ENCODE peak calls at places on chromosome 20, in five cellular contexts. Q is Caco-2; V is stimulated activated CD8-positive, alpha-beta memory T cell treated with anti-CD3 and anti-CD28 coated beads, Interleukin-2, amount 100 ng/mL, for 48 hours; O is stimulated activated CD4-positive, alpha-beta T cell treated with anti-CD3 and anti-CD28 coated beads, Interleukin-12 subunit alpha, Interleukin-12 subunit beta, amount 100 ng/mL, for 4 hours; K is head of caudate nucleus. R is an unnamed sample.

GRCh38 chr20:32535316-32535952 is 49.7 kb downstream of the NOL4L start:
- DNase-seq in Q (no peak), V (no peak), O (no peak), K (no peak), R (no peak)

GRCh38 chr20:62281161-62281933 is 21.4 kb upstream of the ADRM1 start:
- DNase-seq in Q (no peak), V (no peak), O (no peak), K (no peak), R (no peak)

GRCh38 chr20:63097336-63097831 is 90.6 kb upstream of the BHLHE23 start:
- DNase-seq in Q (no peak), V (no peak), O (no peak), K (no peak), R (no peak)

GRCh38 chr20:62314339-62314638 is 11.5 kb downstream of the ADRM1 start:
- DNase-seq in Q (no peak), V (no peak), O (no peak), K (no peak), R (no peak)

GRCh38 chr20:21272279-21272678 is 30.9 kb upstream of the XRN2 start:
- DNase-seq in Q (no peak), V (no peak), O (no peak), K (no peak), R (no peak)

GRCh38 chr20:1924910-1925861 is 30.0 kb downstream of the SIRPA start:
- DNase-seq in Q (no peak), V (no peak), O (no peak), K (no peak), R (no peak)

GRCh38 chr20:44271915-44272663 is 25.0 kb downstream of the GDAP1L1 start:
- DNase-seq in Q (peak; percentile 30), V (no peak), O (no peak), K (no peak), R (no peak)

GRCh38 chr20:43689165-43689564 is 22.3 kb downstream of the MYBL2 start:
- DNase-seq in Q (no peak), V (no peak), O (no peak), K (no peak), R (no peak)

GRCh38 chr20:346640-347316 is at the start of gene NRSN2:
- DNase-seq in Q (peak; percentile 83), V (no peak), O (no peak), K (peak; percentile 78), R (peak; percentile 80)

GRCh38 chr20:6566821-6567220 is 200.7 kb upstream of the BMP2 start:
- DNase-seq in Q (no peak), V (no peak), O (no peak), K (no peak), R (no peak)

GRCh38 chr20:1086273-1087213 is 31.9 kb upstream of the PSMF1 start:
- DNase-seq in Q (no peak), V (no peak), O (no peak), K (no peak), R (no peak)

GRCh38 chr20:59217794-59218193 is 54.2 kb downstream of the ZNF831 start:
- DNase-seq in Q (no peak), V (no peak), O (no peak), K (no peak), R (no peak)

GRCh38 chr20:61674688-61675087 is 391.0 kb downstream of the TAF4 start:
- DNase-seq in Q (no peak), V (no peak), O (no peak), K (no peak), R (no peak)

GRCh38 chr20:59788196-59788735 is 145.2 kb downstream of the SYCP2 start:
- DNase-seq in Q (no peak), V (no peak), O (no peak), K (no peak), R (no peak)

GRCh38 chr20:62216636-62217566 is 3.2 kb downstream of the HRH3 start:
- DNase-seq in Q (no peak), V (no peak), O (no peak), K (no peak), R (no peak)

GRCh38 chr20:54698373-54698772 is 223.0 kb downstream of the DOK5 start:
- DNase-seq in Q (no peak), V (no peak), O (no peak), K (no peak), R (no peak)

GRCh38 chr20:59145926-59146800 is 17.5 kb upstream of the ZNF831 start:
- DNase-seq in Q (no peak), V (peak; percentile 65), O (peak; percentile 74), K (peak; percentile 38), R (peak; percentile 41)